ENCODE peak calls at places on chromosomes 3 and 15, in four cellular contexts. One of them, this sample, is unnamed.

GRCh38 chr15:70632079-70632850 is 131.1 kb downstream of the UACA start:
- DNase-seq in lung: no peak
- DNase-seq in cardiac fibroblast: no peak
- DNase-seq in ascending aorta: no peak
- DNase-seq in this sample: no peak

GRCh38 chr15:59438891-59439290 is 905 bp downstream of the FAM81A start:
- DNase-seq in ascending aorta: no peak
- DNase-seq in lung: no peak
- DNase-seq in cardiac fibroblast: no peak
- DNase-seq in this sample: no peak

GRCh38 chr3:194137314-194138097 is 1.6 kb downstream of the HES1 start:
- DNase-seq in ascending aorta: peak
- DNase-seq in lung: peak
- DNase-seq in cardiac fibroblast: peak
- DNase-seq in this sample: peak

GRCh38 chr3:159881828-159882309 is 106.8 kb upstream of the IL12A start:
- DNase-seq in lung: no peak
- DNase-seq in cardiac fibroblast: no peak
- DNase-seq in ascending aorta: no peak
- DNase-seq in this sample: no peak

GRCh38 chr3:185733980-185734724 is 90.7 kb downstream of the IGF2BP2 start:
- DNase-seq in lung: peak
- DNase-seq in cardiac fibroblast: peak
- DNase-seq in ascending aorta: no peak
- DNase-seq in this sample: peak

GRCh38 chr3:24454393-24454792 is 40.3 kb downstream of the THRB start:
- DNase-seq in lung: no peak
- DNase-seq in cardiac fibroblast: no peak
- DNase-seq in ascending aorta: no peak
- DNase-seq in this sample: no peak

GRCh38 chr3:66073464-66074141 is 34.9 kb upstream of the MAGI1 start:
- DNase-seq in lung: no peak
- DNase-seq in cardiac fibroblast: no peak
- DNase-seq in ascending aorta: no peak
- DNase-seq in this sample: no peak

GRCh38 chr15:36501063-36501678 is 78.3 kb upstream of the CDIN1 start:
- DNase-seq in ascending aorta: no peak
- DNase-seq in lung: no peak
- DNase-seq in cardiac fibroblast: peak
- DNase-seq in this sample: peak

GRCh38 chr15:30962079-30962478 is 29.3 kb downstream of the MTMR10 start:
- DNase-seq in ascending aorta: no peak
- DNase-seq in cardiac fibroblast: no peak
- DNase-seq in lung: no peak
- DNase-seq in this sample: no peak

GRCh38 chr15:36938764-36939163 is 161.6 kb downstream of the MEIS2 start:
- DNase-seq in ascending aorta: no peak
- DNase-seq in lung: no peak
- DNase-seq in cardiac fibroblast: no peak
- DNase-seq in this sample: no peak

GRCh38 chr15:41814534-41814933 is 13.4 kb upstream of the JMJD7 start:
- DNase-seq in lung: no peak
- DNase-seq in cardiac fibroblast: no peak
- DNase-seq in ascending aorta: no peak
- DNase-seq in this sample: no peak

GRCh38 chr3:67384790-67385397 is 269.5 kb downstream of the SUCLG2 start:
- DNase-seq in ascending aorta: no peak
- DNase-seq in cardiac fibroblast: peak
- DNase-seq in lung: no peak
- DNase-seq in this sample: peak

GRCh38 chr3:97952872-97953271 is 19.4 kb downstream of the RIOX2 start:
- DNase-seq in cardiac fibroblast: no peak
- DNase-seq in ascending aorta: no peak
- DNase-seq in lung: no peak
- DNase-seq in this sample: no peak

GRCh38 chr3:108008931-108009635 is 81.7 kb downstream of the CD47 start:
- DNase-seq in ascending aorta: no peak
- DNase-seq in lung: no peak
- DNase-seq in cardiac fibroblast: peak
- DNase-seq in this sample: no peak

GRCh38 chr15:65400760-65401606 is 21.8 kb downstream of the IGDCC4 start:
- DNase-seq in cardiac fibroblast: peak
- DNase-seq in ascending aorta: no peak
- DNase-seq in lung: no peak
- DNase-seq in this sample: peak

GRCh38 chr15:57565326-57565725 is 26.4 kb upstream of the MYZAP start:
- DNase-seq in lung: no peak
- DNase-seq in ascending aorta: no peak
- DNase-seq in cardiac fibroblast: no peak
- DNase-seq in this sample: peak

GRCh38 chr15:33506781-33507180 is 196.0 kb downstream of the RYR3 start:
- DNase-seq in cardiac fibroblast: no peak
- DNase-seq in ascending aorta: no peak
- DNase-seq in lung: no peak
- DNase-seq in this sample: no peak

GRCh38 chr15:96460106-96460505 is 129.6 kb downstream of the NR2F2 start:
- DNase-seq in cardiac fibroblast: no peak
- DNase-seq in lung: no peak
- DNase-seq in ascending aorta: no peak
- DNase-seq in this sample: no peak

GRCh38 chr15:96457852-96458251 is 127.4 kb downstream of the NR2F2 start:
- DNase-seq in cardiac fibroblast: no peak
- DNase-seq in lung: no peak
- DNase-seq in ascending aorta: no peak
- DNase-seq in this sample: no peak

GRCh38 chr15:96466548-96466947 is 136.0 kb downstream of the NR2F2 start:
- DNase-seq in cardiac fibroblast: no peak
- DNase-seq in ascending aorta: no peak
- DNase-seq in lung: no peak
- DNase-seq in this sample: no peak

GRCh38 chr15:96463376-96463775 is 132.9 kb downstream of the NR2F2 start:
- DNase-seq in cardiac fibroblast: no peak
- DNase-seq in ascending aorta: no peak
- DNase-seq in lung: no peak
- DNase-seq in this sample: no peak

GRCh38 chr15:96462768-96463167 is 132.3 kb downstream of the NR2F2 start:
- DNase-seq in lung: no peak
- DNase-seq in cardiac fibroblast: peak
- DNase-seq in ascending aorta: no peak
- DNase-seq in this sample: no peak
- TF ChIP-seq CTCF in lung: no peak
- TF ChIP-seq CTCF in cardiac fibroblast: no peak
- TF ChIP-seq CTCF in ascending aorta: no peak
- TF ChIP-seq CTCF in this sample: no peak

DNA sequence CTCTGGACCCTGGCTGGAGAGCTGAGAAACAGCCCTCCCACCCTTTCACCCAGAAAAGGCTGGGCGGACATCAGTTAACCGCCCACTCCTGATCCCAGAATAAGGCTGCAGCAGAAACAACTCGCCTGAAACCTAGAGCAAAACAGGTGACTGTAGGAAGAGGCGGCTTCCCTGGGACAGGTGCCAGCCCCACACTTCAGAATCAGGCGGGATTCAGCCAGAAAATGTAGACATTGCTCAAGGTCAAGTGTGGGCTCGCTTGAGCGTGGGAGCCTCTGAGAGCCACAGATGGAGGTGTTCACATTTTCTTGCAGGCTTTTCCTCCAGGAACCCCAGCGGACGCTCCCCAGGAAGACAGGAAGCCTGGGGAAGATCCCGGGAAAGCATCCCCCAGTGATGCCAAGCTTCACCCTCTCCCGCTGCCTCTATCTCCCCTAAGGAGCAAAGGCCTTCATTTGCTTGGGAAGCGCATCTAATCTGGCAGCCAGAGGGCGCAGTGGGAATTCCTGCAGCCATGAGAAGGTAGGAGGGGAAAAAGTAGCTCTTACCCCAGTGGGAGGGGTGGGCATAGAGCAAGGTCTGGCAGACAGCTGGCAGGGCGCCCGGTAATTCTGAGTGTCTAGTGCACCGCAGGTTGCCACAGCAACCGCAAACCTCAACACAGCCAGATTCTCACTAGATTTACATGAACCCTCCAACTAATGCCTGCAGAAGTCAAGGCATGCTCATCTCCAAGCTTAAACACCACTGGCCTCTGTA is 77.7 kb downstream of the OCA2 start:
- DNase-seq in lung: peak
- DNase-seq in cardiac fibroblast: peak
- DNase-seq in ascending aorta: no peak
- DNase-seq in this sample: peak
- TF ChIP-seq CTCF in lung: no peak
- TF ChIP-seq CTCF in cardiac fibroblast: no peak
- TF ChIP-seq CTCF in ascending aorta: peak
- TF ChIP-seq CTCF in this sample: no peak

GRCh38 chr3:195566797-195567196 is 16.9 kb downstream of the APOD start:
- DNase-seq in lung: no peak
- DNase-seq in ascending aorta: no peak
- DNase-seq in cardiac fibroblast: no peak
- DNase-seq in this sample: no peak
- TF ChIP-seq CTCF in lung: no peak
- TF ChIP-seq CTCF in ascending aorta: no peak
- TF ChIP-seq CTCF in cardiac fibroblast: no peak
- TF ChIP-seq CTCF in this sample: no peak

GRCh38 chr3:127406309-127407025 is 118.6 kb upstream of the PRR20G start:
- DNase-seq in cardiac fibroblast: no peak
- DNase-seq in lung: no peak
- DNase-seq in ascending aorta: peak
- DNase-seq in this sample: peak
- TF ChIP-seq CTCF in cardiac fibroblast: peak
- TF ChIP-seq CTCF in lung: no peak
- TF ChIP-seq CTCF in ascending aorta: no peak
- TF ChIP-seq CTCF in this sample: no peak